ENCODE peak calls at places on chromosomes 3 and 15, in five cellular contexts. W, B, I, Q and H are unnamed samples.

GRCh38 chr3:58793938-58794337 is 127.4 kb upstream of the FAM3D start:
- DNase-seq in W (no peak), B (no peak), Q (no peak), I (no peak), H (no peak)

GRCh38 chr3:126558336-126559071 is at the start of gene C3orf22:
- DNase-seq in Q (no peak), I (peak), B (no peak), W (no peak), H (no peak)

GRCh38 chr3:158789592-158789991 is 12.3 kb upstream of the MFSD1 start:
- DNase-seq in I (no peak), B (no peak), Q (no peak), W (peak), H (no peak)

GRCh38 chr3:116770815-116771450 is 61.4 kb downstream of the TUSC7 start:
- DNase-seq in Q (peak), W (peak), B (peak), I (no peak), H (peak)

GRCh38 chr15:40843885-40844542 is at the start of gene SPINT1:
- DNase-seq in W (no peak), I (peak), B (no peak), Q (peak), H (peak)

GRCh38 chr3:10357592-10358308 is 36.8 kb upstream of the SEC13 start:
- DNase-seq in Q (no peak), B (no peak), W (peak), I (no peak), H (peak)

GRCh38 chr3:52393131-52393807 is 51.6 kb downstream of the SEMA3G start:
- DNase-seq in Q (no peak), I (no peak), W (no peak), B (peak), H (no peak)

GRCh38 chr3:49387721-49388120 is 24.1 kb downstream of the RHOA start:
- DNase-seq in W (no peak), B (no peak), I (no peak), Q (no peak), H (no peak)

GRCh38 chr15:79849789-79850188 is 47.0 kb downstream of the MTHFS start:
- DNase-seq in Q (no peak), B (no peak), I (no peak), W (peak), H (no peak)

GRCh38 chr15:100875976-100876375 is 3.7 kb upstream of the ALDH1A3 start:
- DNase-seq in Q (no peak), W (no peak), B (no peak), I (no peak), H (no peak)

GRCh38 chr15:82653483-82653882 is 6.3 kb upstream of the CPEB1 start:
- DNase-seq in Q (no peak), I (no peak), B (no peak), W (no peak), H (no peak)

GRCh38 chr3:56133423-56133822 is 334.8 kb downstream of the ERC2 start:
- DNase-seq in B (no peak), Q (no peak), I (no peak), W (peak), H (peak)

GRCh38 chr3:37766797-37767776 is 94.6 kb upstream of the CTDSPL start:
- DNase-seq in B (no peak), I (no peak), Q (no peak), W (no peak), H (no peak)

GRCh38 chr15:66886241-66886675 is 179.1 kb upstream of the SMAD3 start:
- DNase-seq in Q (no peak), B (no peak), I (no peak), W (no peak), H (no peak)

GRCh38 chr3:160159346-160159745 is 65.9 kb upstream of the C3orf80 start:
- DNase-seq in B (no peak), Q (no peak), I (no peak), W (no peak), H (no peak)

GRCh38 chr3:10198761-10199688 is 34.3 kb downstream of the IRAK2 start:
- DNase-seq in W (peak), Q (no peak), I (peak), B (no peak), H (peak)

GRCh38 chr3:4822568-4822967 is 156.7 kb upstream of the BHLHE40 start:
- DNase-seq in W (no peak), I (no peak), B (no peak), Q (no peak), H (no peak)

GRCh38 chr3:134643150-134643675 is 7.6 kb downstream of the KY start:
- DNase-seq in Q (no peak), B (no peak), I (no peak), W (no peak), H (no peak)

GRCh38 chr3:51610708-51611107 is 60.3 kb upstream of the TEX264 start:
- DNase-seq in W (no peak), B (no peak), I (no peak), Q (no peak), H (no peak)

GRCh38 chr3:134857776-134858515 is 62.9 kb downstream of the EPHB1 start:
- DNase-seq in I (no peak), Q (peak), B (no peak), W (no peak), H (no peak)

GRCh38 chr15:43268111-43269105 is 1.7 kb upstream of the TGM5 start:
- DNase-seq in I (no peak), Q (no peak), B (no peak), W (no peak), H (no peak)

GRCh38 chr3:66483006-66483928 is 17.6 kb downstream of the LRIG1 start:
- DNase-seq in W (peak), B (peak), I (peak), Q (no peak), H (no peak)

GRCh38 chr15:75348563-75349350 is 1.9 kb downstream of the NEIL1 start:
- DNase-seq in B (no peak), Q (no peak), W (no peak), I (no peak), H (peak)

GRCh38 chr15:89052474-89052873 is 35.8 kb upstream of the ABHD2 start:
- DNase-seq in W (no peak), I (no peak), B (no peak), Q (no peak), H (no peak)

GRCh38 chr3:139120336-139120971 is 75.8 kb upstream of the PRR23C start:
- DNase-seq in B (peak), I (no peak), Q (no peak), W (no peak), H (peak)

GRCh38 chr3:127208483-127209100 is 15.7 kb downstream of the PRR23E start:
- DNase-seq in W (no peak), Q (no peak), I (no peak), B (no peak), H (no peak)

GRCh38 chr15:41957021-41957897 is 15.1 kb downstream of the EHD4 start:
- DNase-seq in I (no peak), B (no peak), W (no peak), Q (no peak), H (no peak)

GRCh38 chr15:101650145-101650544 is 2.0 kb downstream of the TM2D3 start:
- DNase-seq in Q (no peak), B (no peak), I (no peak), W (no peak), H (no peak)

GRCh38 chr15:33311312-33311971 is 675 bp downstream of the RYR3 start:
- DNase-seq in W (no peak), B (peak), I (no peak), Q (no peak), H (no peak)

GRCh38 chr3:168307893-168308292 is 212.2 kb upstream of the GOLIM4 start:
- DNase-seq in I (no peak), W (no peak), Q (no peak), B (no peak), H (no peak)

GRCh38 chr3:4776980-4777581 is 202.2 kb upstream of the BHLHE40 start:
- DNase-seq in W (no peak), B (no peak), I (no peak), Q (no peak), H (no peak)

GRCh38 chr3:89368846-89369245 is 261.4 kb downstream of the EPHA3 start:
- DNase-seq in Q (no peak), I (no peak), B (no peak), W (no peak), H (no peak)

GRCh38 chr15:26442680-26443079 is 330.2 kb downstream of the GABRB3 start:
- DNase-seq in Q (no peak), B (no peak), I (no peak), W (no peak), H (no peak)

GRCh38 chr3:294581-294980 is 98.0 kb downstream of the CHL1 start:
- DNase-seq in I (no peak), W (no peak), Q (no peak), B (no peak), H (no peak)

GRCh38 chr15:26744894-26745293 is 28.0 kb downstream of the GABRB3 start:
- DNase-seq in W (no peak), Q (no peak), I (no peak), B (no peak), H (no peak)

GRCh38 chr3:114527036-114527644 is 233.3 kb downstream of the TIGIT start:
- DNase-seq in W (peak), B (no peak), Q (no peak), I (no peak), H (peak)

GRCh38 chr15:51798281-51798680 is 31.2 kb upstream of the TMOD3 start:
- DNase-seq in I (no peak), W (no peak), Q (no peak), B (no peak), H (no peak)

GRCh38 chr3:146640955-146641867 is 36.1 kb upstream of the PLSCR5 start:
- DNase-seq in I (no peak), W (peak), Q (peak), B (no peak), H (peak)

GRCh38 chr15:41936649-41937567 is 35.4 kb downstream of the EHD4 start:
- DNase-seq in Q (no peak), I (peak), B (peak), W (peak), H (no peak)